ENCODE peak calls at places on chromosomes 5 and 9, in seven cellular contexts. G is mucosa of gallbladder, L is AG08396, V is Right ventricle myocardium superior, A is IMR-90, Y is adrenal gland, O is COR-L47. D is an unnamed sample.

GRCh38 chr5:174313615-174314014 is 268.1 kb downstream of the NSG2 start:
- DNase-seq in V (no peak), Y (no peak), O (no peak), G (no peak), A (no peak), L (no peak), D (no peak)

GRCh38 chr9:98332405-98332831 is 77.0 kb upstream of the TBC1D2 start:
- DNase-seq in Y (no peak), G (no peak), V (no peak), L (peak; percentile 0), O (no peak), A (no peak), D (no peak)

GRCh38 chr9:136799079-136799853 is 3.1 kb downstream of the CCDC183 start:
- DNase-seq in O (peak; percentile 87), L (no peak), G (no peak), A (no peak), Y (no peak), V (peak; percentile 43), D (no peak)

GRCh38 chr9:93651521-93651950 is 75.2 kb downstream of the PHF2 start:
- DNase-seq in L (no peak), Y (no peak), V (peak; percentile 17), A (no peak), O (no peak), G (no peak), D (no peak)

GRCh38 chr5:127785098-127785927 is 82.1 kb downstream of the CCDC192 start:
- DNase-seq in O (no peak), A (peak; percentile 96), V (no peak), Y (no peak), L (peak; percentile 67), G (no peak), D (no peak)

GRCh38 chr9:137989156-137989555 is 111.6 kb downstream of the CACNA1B start:
- DNase-seq in O (no peak), V (peak; percentile 19), G (no peak), L (no peak), A (no peak), Y (no peak), D (no peak)

GRCh38 chr9:73116880-73117279 is 34.8 kb upstream of the ANXA1 start:
- DNase-seq in V (no peak), Y (no peak), G (no peak), O (no peak), A (no peak), L (no peak), D (no peak)

GRCh38 chr9:6644346-6645152 is 980 bp downstream of the GLDC start:
- DNase-seq in G (no peak), Y (no peak), L (no peak), O (no peak), A (no peak), V (no peak), D (no peak)

GRCh38 chr9:76761448-76761847 is 2.8 kb upstream of the PCA3 start:
- DNase-seq in A (peak; percentile 7), L (no peak), O (no peak), V (no peak), Y (no peak), G (no peak), D (peak; percentile 51)